ENCODE peak calls at places on chromosomes 11 and 22, in four cellular contexts. N is globus pallidus, G is NCI-H460, X is epithelial cell of esophagus. L is an unnamed sample.
A peak's percentile ranks its signal among the peaks of the same experiment; 100 is the strongest.

GRCh38 chr11:134604886-134605285 is 192.8 kb upstream of the B3GAT1 start:
- DNase-seq in N (no peak), G (no peak), X (no peak), L (no peak)

GRCh38 chr11:100932474-100933100 is 197.0 kb downstream of the PGR start:
- DNase-seq in G (peak; percentile 14), N (peak; percentile 12), X (peak; percentile 45), L (peak; percentile 42)

GRCh38 chr11:69704508-69705245 is 855 bp upstream of the FGF19 start:
- DNase-seq in N (no peak), X (peak; percentile 30), G (no peak), L (no peak)

GRCh38 chr11:24781288-24781687 is 284.4 kb downstream of the LUZP2 start:
- DNase-seq in G (no peak), N (no peak), X (peak; percentile 4), L (no peak)

GRCh38 chr11:87754685-87755084 is 420.6 kb downstream of the RAB38 start:
- DNase-seq in G (no peak), X (peak; percentile 68), N (no peak), L (no peak)

GRCh38 chr11:44857490-44857889 is 93.2 kb downstream of the TP53I11 start:
- DNase-seq in X (no peak), N (no peak), G (no peak), L (no peak)

GRCh38 chr11:79189055-79189454 is 251.8 kb downstream of the TENM4 start:
- DNase-seq in N (no peak), X (no peak), G (no peak), L (no peak)

GRCh38 chr11:72719144-72719543 is 33.1 kb downstream of the ARAP1 start:
- DNase-seq in G (no peak), X (no peak), N (no peak), L (no peak)

GRCh38 chr11:115930886-115931537 is 426.8 kb upstream of the CADM1 start:
- DNase-seq in G (no peak), N (no peak), X (no peak), L (peak; percentile 84)

GRCh38 chr11:94882931-94883330 is 90.4 kb downstream of the CWC15 start:
- DNase-seq in G (no peak), X (peak; percentile 85), N (no peak), L (no peak)

GRCh38 chr11:63510360-63511130 is 4.7 kb downstream of the LGALS12 start:
- DNase-seq in N (peak; percentile 97), X (no peak), G (no peak), L (no peak)

GRCh38 chr22:19766506-19767426 is 6.2 kb downstream of the TBX1 start:
- DNase-seq in X (peak; percentile 42), N (no peak), G (no peak), L (peak; percentile 24)

GRCh38 chr11:35192347-35192746 is 53.4 kb downstream of the CD44 start:
- DNase-seq in N (no peak), X (no peak), G (no peak), L (peak; percentile 47)

GRCh38 chr11:36278531-36279245 is 10.5 kb downstream of the COMMD9 start:
- DNase-seq in N (no peak), G (no peak), X (peak; percentile 6), L (no peak)

GRCh38 chr11:1450958-1451710 is 35.4 kb downstream of the MOB2 start:
- DNase-seq in G (no peak), X (no peak), N (no peak), L (no peak)

GRCh38 chr11:46555269-46556054 is 38.4 kb downstream of the AMBRA1 start:
- DNase-seq in N (no peak), X (no peak), G (no peak), L (no peak)

GRCh38 chr11:73856001-73856663 is 20.5 kb downstream of the COA4 start:
- DNase-seq in X (no peak), G (no peak), N (peak; percentile 92), L (peak; percentile 76)

GRCh38 chr11:23723861-23724260 is 773.0 kb upstream of the LUZP2 start:
- DNase-seq in X (peak; percentile 35), G (no peak), N (no peak), L (no peak)

GRCh38 chr11:61701298-61701993 is 21.3 kb downstream of the DAGLA start:
- DNase-seq in N (no peak), X (peak; percentile 22), G (no peak), L (no peak)

GRCh38 chr11:35223429-35223828 is 84.5 kb downstream of the CD44 start:
- DNase-seq in X (no peak), G (no peak), N (no peak), L (no peak)

GRCh38 chr11:282630-283360 is 4.6 kb downstream of the NLRP6 start:
- DNase-seq in N (no peak), G (no peak), X (no peak), L (no peak)

GRCh38 chr11:110891411-110891810 is 179.2 kb upstream of the ARHGAP20 start:
- DNase-seq in G (no peak), X (peak; percentile 21), N (no peak), L (peak; percentile 14)

GRCh38 chr11:108912587-108912986 is 247.7 kb downstream of the DDX10 start:
- DNase-seq in N (no peak), G (no peak), X (peak; percentile 70), L (no peak)

GRCh38 chr11:10441021-10441523 is 14.0 kb upstream of the AMPD3 start:
- DNase-seq in N (no peak), G (no peak), X (no peak), L (no peak)

GRCh38 chr22:21101877-21102638 is 56.3 kb downstream of the LRRC74B start:
- DNase-seq in X (no peak), N (no peak), G (no peak), L (no peak)

GRCh38 chr11:126079640-126080205 is 17.1 kb upstream of the CDON start:
- DNase-seq in X (peak; percentile 5), N (no peak), G (no peak), L (no peak)

GRCh38 chr11:35139883-35140282 is 912 bp downstream of the CD44 start:
- DNase-seq in G (no peak), N (no peak), X (peak; percentile 42), L (no peak)

GRCh38 chr11:21604564-21604963 is 588.3 kb upstream of the ANO5 start:
- DNase-seq in N (no peak), G (no peak), X (no peak), L (no peak)

GRCh38 chr11:126925321-126926093 is 75.1 kb downstream of the KIRREL3 start:
- DNase-seq in N (no peak), X (peak; percentile 30), G (no peak), L (no peak)

GRCh38 chr11:2388431-2389024 is 11.4 kb downstream of the CD81 start:
- DNase-seq in X (no peak), G (no peak), N (no peak), L (no peak)

GRCh38 chr11:120128392-120129172 is 9.3 kb downstream of the TRIM29 start:
- DNase-seq in X (peak; percentile 98), G (no peak), N (no peak), L (no peak)

GRCh38 chr22:23522642-23523251 is 57.3 kb downstream of the IGLL1 start:
- DNase-seq in N (no peak), G (no peak), X (no peak), L (no peak)

GRCh38 chr11:112972399-112973115 is 11.3 kb downstream of the NCAM1 start:
- DNase-seq in X (no peak), G (peak; percentile 86), N (no peak), L (no peak)

GRCh38 chr22:39630721-39631120 is 60.2 kb downstream of the CACNA1I start:
- DNase-seq in G (no peak), N (no peak), X (no peak), L (no peak)

GRCh38 chr11:94884322-94884721 is 89.0 kb downstream of the CWC15 start:
- DNase-seq in G (no peak), X (no peak), N (peak; percentile 10), L (no peak)

GRCh38 chr22:20099099-20099711 is 16.7 kb upstream of the RANBP1 start:
- DNase-seq in N (no peak), X (no peak), G (no peak), L (no peak)

L was measured in foreskin melanocyte.